ENCODE peak calls at places on chromosome 14, in eight cellular contexts. W, E, N, Q, F, X, C and S are unnamed samples.

GRCh38 chr14:96705422-96706092 is 91.6 kb upstream of the VRK1 start:
- DNase-seq in E (no peak), N (no peak), Q (no peak), F (no peak), W (no peak), X (no peak), C (no peak), S (no peak)

GRCh38 chr14:32110200-32110896 is 33.2 kb downstream of the ARHGAP5 start:
- DNase-seq in W (no peak), X (no peak), N (no peak), Q (no peak), F (no peak), E (no peak), C (no peak), S (no peak)

GRCh38 chr14:34098045-34098984 is 147.4 kb upstream of the EGLN3 start:
- DNase-seq in W (no peak), N (no peak), X (peak), E (peak), F (no peak), C (no peak), Q (peak), S (peak)

GRCh38 chr14:72523397-72524157 is 370.3 kb downstream of the DPF3 start:
- DNase-seq in Q (peak), X (no peak), C (no peak), F (no peak), E (peak), W (peak), N (no peak), S (no peak)

GRCh38 chr14:79137836-79138235 is 967.7 kb downstream of the NRXN3 start:
- DNase-seq in C (no peak), W (no peak), E (no peak), N (no peak), F (no peak), Q (no peak), X (no peak), S (no peak)

GRCh38 chr14:98175881-98176280 is 1096.1 kb downstream of the BCL11B start:
- DNase-seq in W (no peak), C (no peak), F (no peak), Q (no peak), N (no peak), E (no peak), X (no peak), S (no peak)

GRCh38 chr14:61573748-61574513 is 121.4 kb upstream of the HIF1A start:
- DNase-seq in W (no peak), E (peak), C (no peak), X (no peak), F (no peak), Q (no peak), N (no peak), S (no peak)

GRCh38 chr14:67491741-67492504 is 3.4 kb upstream of the TMEM229B start:
- DNase-seq in F (no peak), Q (no peak), E (peak), X (no peak), N (no peak), W (no peak), C (no peak), S (no peak)

GRCh38 chr14:67442139-67442906 is 30.4 kb upstream of the PLEK2 start:
- DNase-seq in X (no peak), C (no peak), W (no peak), Q (no peak), E (no peak), N (no peak), F (no peak), S (no peak)

GRCh38 chr14:23695220-23695999 is 59.2 kb downstream of the DHRS2 start:
- DNase-seq in C (no peak), W (no peak), Q (no peak), F (no peak), N (peak), E (no peak), X (no peak), S (no peak)

GRCh38 chr14:41605550-41606248 is 977 bp upstream of the LRFN5 start:
- DNase-seq in N (no peak), X (no peak), C (no peak), F (no peak), Q (no peak), W (no peak), E (peak), S (no peak)

GRCh38 chr14:73977896-73978295 is 27.8 kb downstream of the COQ6 start:
- DNase-seq in W (no peak), Q (no peak), N (no peak), C (no peak), F (peak), E (peak), X (no peak), S (no peak)

GRCh38 chr14:105499256-105500035 is 8.4 kb downstream of the TEDC1 start:
- DNase-seq in C (no peak), Q (no peak), W (no peak), X (no peak), N (no peak), E (no peak), F (no peak), S (no peak)

GRCh38 chr14:105498430-105499255 is 7.6 kb downstream of the TEDC1 start:
- DNase-seq in C (no peak), X (no peak), W (no peak), E (no peak), Q (no peak), N (peak), F (no peak), S (no peak)

GRCh38 chr14:50559990-50560928 is at the start of gene ATL1:
- DNase-seq in C (peak), W (peak), Q (no peak), X (peak), N (peak), F (peak), E (peak), S (peak)

GRCh38 chr14:54356172-54356571 is 40.6 kb upstream of the CDKN3 start:
- DNase-seq in X (no peak), E (no peak), N (no peak), Q (no peak), F (no peak), W (no peak), C (no peak), S (peak)

GRCh38 chr14:79585845-79586244 is 625.5 kb downstream of the DIO2 start:
- DNase-seq in C (no peak), E (peak), X (peak), N (no peak), F (no peak), W (no peak), Q (no peak), S (no peak)

GRCh38 chr14:95162641-95163040 is 5.3 kb upstream of the DICER1 start:
- DNase-seq in W (no peak), C (no peak), N (no peak), X (no peak), F (no peak), E (no peak), Q (no peak), S (no peak)

GRCh38 chr14:23632461-23633159 is 3.6 kb upstream of the DHRS2 start:
- DNase-seq in Q (no peak), N (no peak), E (no peak), W (no peak), F (no peak), X (no peak), C (no peak), S (no peak)

GRCh38 chr14:89445252-89445973 is 28.4 kb upstream of the FOXN3 start:
- DNase-seq in W (no peak), N (peak), F (no peak), Q (no peak), X (no peak), E (peak), C (peak), S (no peak)

GRCh38 chr14:55807059-55807499 is 227.1 kb downstream of the KTN1 start:
- DNase-seq in X (peak), F (no peak), W (no peak), C (peak), E (peak), Q (peak), N (peak), S (peak)

GRCh38 chr14:73943083-73943482 is 6.8 kb downstream of the FAM161B start:
- DNase-seq in C (no peak), F (peak), N (no peak), W (peak), X (peak), E (peak), Q (peak), S (no peak)